ENCODE peak calls at places on chromosomes 16 and 17, in eight cellular contexts. Q, B, A, W, E, V, O and H are unnamed samples.

GRCh38 chr16:70651524-70651923 is 5.2 kb downstream of the IL34 start:
- DNase-seq in E (no peak), A (no peak), Q (peak), B (peak), V (no peak), W (no peak), O (no peak), H (no peak)

GRCh38 chr16:75080205-75081029 is 36.2 kb downstream of the LDHD start:
- DNase-seq in E (no peak), V (no peak), W (no peak), A (no peak), B (peak), Q (no peak), O (no peak), H (no peak)

GRCh38 chr16:17347624-17348023 is 123.1 kb downstream of the XYLT1 start:
- DNase-seq in W (no peak), B (no peak), A (no peak), O (no peak), Q (no peak), V (no peak), E (no peak), H (no peak)

GRCh38 chr17:27430882-27431491 is 25.3 kb upstream of the KSR1 start:
- DNase-seq in A (peak), V (peak), Q (peak), O (peak), E (no peak), W (peak), B (peak), H (peak)

GRCh38 chr16:75965504-75966374 is 239.4 kb upstream of the CPHXL start:
- DNase-seq in O (no peak), E (no peak), V (no peak), B (peak), W (no peak), A (no peak), Q (no peak), H (no peak)

GRCh38 chr16:67433131-67433719 is 2.3 kb downstream of the HSD11B2 start:
- DNase-seq in W (no peak), O (no peak), B (no peak), A (no peak), Q (no peak), V (no peak), E (no peak), H (no peak)

GRCh38 chr17:4485676-4486646 is 12.7 kb upstream of the SPNS2 start:
- DNase-seq in A (no peak), Q (no peak), O (no peak), V (no peak), W (no peak), E (no peak), B (no peak), H (no peak)

GRCh38 chr16:57208926-57209325 is 22.8 kb downstream of the RSPRY1 start:
- DNase-seq in A (no peak), E (no peak), O (no peak), Q (no peak), W (no peak), V (no peak), B (no peak), H (no peak)

GRCh38 chr16:23836404-23837291 is 865 bp downstream of the PRKCB start:
- DNase-seq in Q (no peak), W (peak), E (peak), O (peak), B (no peak), A (peak), V (peak), H (peak)

GRCh38 chr16:17358846-17359245 is 111.9 kb downstream of the XYLT1 start:
- DNase-seq in E (no peak), Q (no peak), A (peak), O (no peak), B (peak), V (no peak), W (no peak), H (no peak)

GRCh38 chr17:73746314-73747073 is 102.2 kb upstream of the SDK2 start:
- DNase-seq in W (no peak), Q (no peak), E (no peak), V (no peak), A (no peak), O (no peak), B (no peak), H (no peak)
- TF ChIP-seq CTCF in W (no peak), Q (no peak), E (no peak), V (no peak), A (no peak), O (no peak), B (no peak), H (no peak)

GRCh38 chr16:502179-502943 is 25.2 kb upstream of the CAPN15 start:
- DNase-seq in E (peak), B (no peak), V (no peak), O (no peak), W (no peak), Q (no peak), A (no peak), H (no peak)
- TF ChIP-seq CTCF in E (no peak), B (no peak), V (no peak), O (no peak), W (no peak), Q (no peak), A (no peak), H (no peak)

GRCh38 chr17:44219636-44220210 is at the start of gene UBTF:
- DNase-seq in V (peak), O (peak), Q (peak), W (peak), A (peak), B (no peak), E (peak), H (peak)
- TF ChIP-seq CTCF in V (no peak), O (peak), Q (no peak), W (no peak), A (no peak), B (no peak), E (no peak), H (no peak)

DNA sequence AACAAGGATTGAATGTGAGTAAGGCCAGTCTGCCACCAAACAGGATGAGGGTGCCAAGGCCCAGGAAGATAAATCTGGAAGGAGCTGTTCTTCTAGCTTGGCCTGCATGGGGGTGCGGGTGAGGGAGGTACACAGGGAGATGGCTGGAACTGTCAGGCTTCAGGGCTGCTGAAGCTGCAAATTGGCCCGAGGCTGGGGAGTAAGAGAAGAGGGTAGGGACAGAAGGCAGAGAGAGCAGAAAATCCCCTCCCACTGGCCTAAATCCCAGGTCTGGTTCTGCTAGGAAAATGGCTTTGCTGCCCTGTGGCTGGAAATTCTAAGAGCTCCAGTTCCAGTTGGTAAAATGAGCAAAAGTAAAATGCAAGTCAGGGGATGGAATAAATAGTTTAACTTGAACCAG is 87.9 kb downstream of the CCDC182 start:
- DNase-seq in W (no peak), Q (no peak), V (no peak), E (peak), B (no peak), A (no peak), O (no peak), H (no peak)
- TF ChIP-seq CTCF in W (no peak), Q (no peak), V (no peak), E (no peak), B (no peak), A (no peak), O (no peak), H (no peak)

DNA sequence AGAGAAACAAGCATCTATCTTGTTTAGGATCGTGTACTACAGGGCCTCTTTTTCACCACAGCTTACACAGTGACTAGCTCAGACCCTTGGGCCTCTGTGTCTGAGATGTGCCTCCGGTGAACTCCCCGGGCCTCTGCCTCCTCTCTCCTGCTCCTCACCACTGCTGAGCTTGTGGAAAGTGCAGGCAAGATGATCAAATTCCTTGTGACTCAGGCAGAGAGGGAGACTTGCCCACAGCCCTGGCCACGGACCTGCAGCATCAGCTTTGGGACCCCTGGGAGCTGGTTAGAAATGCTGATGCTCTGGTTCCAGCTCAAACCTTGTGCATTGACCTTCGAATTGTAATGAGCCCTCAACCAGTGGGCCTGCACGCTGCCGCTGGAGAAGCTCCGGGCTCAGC is 79.8 kb downstream of the ZDHHC7 start:
- DNase-seq in W (no peak), E (peak), B (no peak), Q (no peak), O (no peak), V (no peak), A (no peak), H (no peak)
- TF ChIP-seq CTCF in W (no peak), E (no peak), B (no peak), Q (no peak), O (no peak), V (no peak), A (no peak), H (no peak)

GRCh38 chr17:76500745-76501017 is 542 bp downstream of the RHBDF2 start:
- DNase-seq in O (no peak), W (no peak), B (no peak), E (no peak), A (no peak), Q (no peak), V (no peak), H (no peak)
- TF ChIP-seq CTCF in O (no peak), W (no peak), B (no peak), E (no peak), A (no peak), Q (no peak), V (no peak), H (no peak)

DNA sequence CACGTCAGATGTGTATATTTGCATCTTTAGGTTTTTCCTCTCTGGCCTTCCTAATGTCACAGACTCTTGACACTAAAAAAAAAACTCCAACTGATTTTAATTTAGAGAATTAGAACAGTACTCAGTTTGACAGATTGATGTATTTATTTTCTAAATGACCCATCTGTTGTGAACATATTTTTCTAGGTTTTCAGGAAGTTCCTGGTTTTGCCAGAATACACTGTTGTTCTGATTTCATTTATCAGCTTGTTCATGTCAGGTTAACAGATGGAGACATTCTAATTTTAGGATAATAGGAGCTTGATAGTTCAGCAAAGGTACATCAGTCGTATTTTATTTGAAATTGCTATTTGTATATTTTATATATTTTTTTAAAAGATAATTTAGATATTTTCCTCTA is 133.4 kb downstream of the TANC2 start:
- DNase-seq in W (no peak), V (no peak), B (no peak), E (no peak), A (no peak), O (no peak), Q (no peak), H (no peak)
- TF ChIP-seq CTCF in W (no peak), V (no peak), B (no peak), E (no peak), A (no peak), O (no peak), Q (no peak), H (no peak)

GRCh38 chr17:67613961-67614360 is 103.8 kb upstream of the NOL11 start:
- DNase-seq in V (no peak), B (no peak), Q (no peak), W (no peak), E (no peak), A (no peak), O (peak), H (no peak)

GRCh38 chr17:67606471-67606870 is 111.3 kb upstream of the NOL11 start:
- DNase-seq in O (no peak), V (no peak), A (no peak), Q (peak), E (no peak), W (no peak), B (no peak), H (no peak)

GRCh38 chr17:67608691-67609090 is 109.0 kb upstream of the NOL11 start:
- DNase-seq in O (peak), V (no peak), Q (peak), E (no peak), A (no peak), B (peak), W (no peak), H (no peak)

GRCh38 chr17:67606896-67607604 is 110.7 kb upstream of the NOL11 start:
- DNase-seq in V (no peak), O (no peak), Q (no peak), A (no peak), B (no peak), E (no peak), W (no peak), H (no peak)

DNA sequence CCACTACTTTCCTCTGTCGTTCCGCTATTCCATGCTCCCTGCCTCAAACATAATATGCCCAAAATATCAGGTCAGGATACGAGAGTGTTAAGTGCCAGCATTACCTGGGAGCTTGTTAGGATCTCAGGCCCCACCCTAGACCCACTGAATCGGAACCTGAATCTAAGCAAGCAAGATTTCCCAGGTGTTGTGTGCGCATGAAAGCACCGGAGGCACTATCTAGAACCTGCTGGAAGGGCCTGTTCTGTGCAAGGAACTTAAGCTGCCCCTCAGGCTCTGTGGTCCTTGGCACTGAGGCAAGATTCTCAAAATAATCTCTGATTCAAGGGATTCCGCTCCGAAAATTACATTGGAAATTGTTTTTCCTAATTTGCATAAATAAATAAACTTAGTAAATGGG is 107.7 kb upstream of the NOL11 start:
- DNase-seq in V (no peak), A (no peak), Q (no peak), E (no peak), O (no peak), W (no peak), B (no peak), H (no peak)
- TF ChIP-seq CTCF in V (no peak), A (no peak), Q (no peak), E (no peak), O (no peak), W (no peak), B (no peak), H (no peak)

GRCh38 chr16:68778551-68779231 is 41.6 kb downstream of the CDH1 start:
- DNase-seq in B (no peak), Q (peak), A (peak), W (peak), E (peak), O (no peak), V (no peak), H (no peak)
- TF ChIP-seq CTCF in B (no peak), Q (peak), A (no peak), W (no peak), E (no peak), O (no peak), V (no peak), H (no peak)